ENCODE peak calls at places on chromosomes 16 and 17, in four cellular contexts. E is NCI-H2081, A is OCI-M1, Q is T-helper 1 cell. L is an unnamed sample.
A peak's percentile ranks its signal among the peaks of the same experiment; 100 is the strongest.

GRCh38 chr17:35799942-35800341 is 4.5 kb upstream of the MMP28 start:
- DNase-seq in E (peak; percentile 17), A (no peak), Q (no peak), L (no peak)

GRCh38 chr16:88327566-88328312 is 55.0 kb upstream of the ZNF469 start:
- DNase-seq in E (no peak), A (no peak), Q (no peak), L (no peak)

GRCh38 chr16:80824623-80825364 is 20.4 kb upstream of the CDYL2 start:
- DNase-seq in E (peak; percentile 30), A (peak; percentile 68), Q (no peak), L (peak; percentile 24)

GRCh38 chr16:11669380-11670146 is 1.3 kb downstream of the SNN start:
- DNase-seq in E (no peak), A (peak; percentile 49), Q (no peak), L (no peak)

GRCh38 chr16:74931445-74931844 is 53.5 kb downstream of the WDR59 start:
- DNase-seq in E (no peak), A (no peak), Q (no peak), L (no peak)

GRCh38 chr16:48383877-48384304 is 1.3 kb downstream of the SIAH1 start:
- DNase-seq in E (peak; percentile 8), A (peak; percentile 64), Q (no peak), L (no peak)

GRCh38 chr17:17497845-17498520 is 1.8 kb upstream of the RASD1 start:
- DNase-seq in E (no peak), A (no peak), Q (no peak), L (no peak)

GRCh38 chr17:11705111-11705510 is 106.8 kb downstream of the DNAH9 start:
- DNase-seq in E (no peak), A (peak; percentile 46), Q (no peak), L (no peak)

GRCh38 chr17:59762826-59763374 is 55.4 kb downstream of the VMP1 start:
- DNase-seq in E (no peak), A (no peak), Q (no peak), L (no peak)

GRCh38 chr17:27756467-27757371 is 43.6 kb downstream of the NOS2 start:
- DNase-seq in E (no peak), A (peak; percentile 85), Q (no peak), L (peak; percentile 20)

GRCh38 chr16:68200120-68200783 is 35.7 kb downstream of the ESRP2 start:
- DNase-seq in E (no peak), A (peak; percentile 29), Q (no peak), L (no peak)

GRCh38 chr17:32870969-32871368 is 6.0 kb downstream of the MYO1D start:
- DNase-seq in E (no peak), A (no peak), Q (no peak), L (no peak)

GRCh38 chr17:49316889-49317288 is 45.2 kb downstream of the ZNF652 start:
- DNase-seq in E (no peak), A (peak; percentile 27), Q (no peak), L (no peak)

GRCh38 chr17:36105718-36106117 is 2.1 kb downstream of the CCL4 start:
- DNase-seq in E (no peak), A (no peak), Q (no peak), L (no peak)

GRCh38 chr17:58452738-58453137 is 35.4 kb upstream of the RNF43 start:
- DNase-seq in E (no peak), A (no peak), Q (no peak), L (no peak)

GRCh38 chr16:88064011-88064888 is 113.0 kb downstream of the BANP start:
- DNase-seq in E (no peak), A (no peak), Q (no peak), L (no peak)

GRCh38 chr17:2853722-2854580 is 57.7 kb downstream of the RAP1GAP2 start:
- DNase-seq in E (peak; percentile 2), A (no peak), Q (no peak), L (no peak)

GRCh38 chr16:88924834-88925539 is 52.0 kb downstream of the CBFA2T3 start:
- DNase-seq in E (peak; percentile 79), A (no peak), Q (no peak), L (peak; percentile 88)

GRCh38 chr17:38915639-38915995 is 9.8 kb upstream of the LASP1NB start:
- DNase-seq in E (no peak), A (no peak), Q (no peak), L (no peak)

GRCh38 chr16:79805621-79806020 is 205.1 kb upstream of the MAF start:
- DNase-seq in E (no peak), A (no peak), Q (no peak), L (no peak)

GRCh38 chr17:38719284-38719942 is 10.7 kb upstream of the CISD3 start:
- DNase-seq in E (no peak), A (no peak), Q (no peak), L (no peak)

GRCh38 chr17:80786470-80786869 is 205.2 kb upstream of the CHMP6 start:
- DNase-seq in E (peak; percentile 33), A (no peak), Q (no peak), L (peak; percentile 43)

GRCh38 chr16:20849587-20850390 is 43.5 kb downstream of the REXO5 start:
- DNase-seq in E (peak; percentile 41), A (peak; percentile 81), Q (peak; percentile 31), L (peak; percentile 8)

GRCh38 chr17:27582696-27583095 is 48.3 kb upstream of the LGALS9 start:
- DNase-seq in E (no peak), A (no peak), Q (no peak), L (no peak)

GRCh38 chr17:35560703-35561102 is at the start of gene SLFN14:
- DNase-seq in E (no peak), A (peak; percentile 99), Q (no peak), L (no peak)

GRCh38 chr17:79668344-79669250 is 57.7 kb upstream of the RBFOX3 start:
- DNase-seq in E (no peak), A (no peak), Q (no peak), L (no peak)

GRCh38 chr16:46996391-46996790 is 22.9 kb upstream of the DNAJA2 start:
- DNase-seq in E (no peak), A (no peak), Q (no peak), L (no peak)

GRCh38 chr16:19472487-19472886 is 49.4 kb downstream of the GDE1 start:
- DNase-seq in E (no peak), A (no peak), Q (no peak), L (no peak)

GRCh38 chr16:30113031-30113710 is at the start of gene GDPD3:
- DNase-seq in E (no peak), A (no peak), Q (no peak), L (no peak)

GRCh38 chr16:88331989-88332920 is 50.5 kb upstream of the ZNF469 start:
- DNase-seq in E (no peak), A (no peak), Q (no peak), L (no peak)

GRCh38 chr17:2962236-2962635 is 101.2 kb downstream of the OR1D5 start:
- DNase-seq in E (no peak), A (no peak), Q (no peak), L (no peak)

GRCh38 chr17:68291836-68292688 is 767 bp downstream of the ARSG start:
- DNase-seq in E (peak; percentile 83), A (peak; percentile 60), Q (peak; percentile 88), L (no peak)

GRCh38 chr17:69414408-69415274 is at the start of gene MAP2K6:
- DNase-seq in E (peak; percentile 89), A (peak; percentile 57), Q (peak; percentile 62), L (peak; percentile 63)

GRCh38 chr16:49727611-49728010 is 128.3 kb downstream of the ZNF423 start:
- DNase-seq in E (no peak), A (no peak), Q (no peak), L (no peak)